ENCODE peak calls at places on chromosome 3, in nine cellular contexts. L, B, P, G, V, S, J, H and U are unnamed samples. For H3K27me3 and H3K4me1, the result is how much of the 10 kb centered on the place peaks cover.

GRCh38 chr3:142935963-142936362 is 27.5 kb downstream of the PAQR9 start:
- DNase-seq in B (no peak), P (no peak), S (no peak), J (no peak), V (no peak), L (no peak), G (no peak), H (no peak), U (no peak)

GRCh38 chr3:38139191-38139590 is 730 bp downstream of the MYD88 start:
- DNase-seq in L (no peak), G (no peak), S (no peak), H (no peak), V (peak), P (no peak), B (no peak), J (no peak), U (no peak)

GRCh38 chr3:127824151-127824825 is 2.0 kb upstream of the MGLL start:
- DNase-seq in P (no peak), V (no peak), J (no peak), S (no peak), L (no peak), B (no peak), G (no peak), H (no peak), U (no peak)

GRCh38 chr3:136070334-136070733 is 104.8 kb downstream of the PPP2R3A start:
- DNase-seq in G (no peak), V (no peak), S (no peak), P (peak), H (peak), L (peak), J (no peak), B (no peak), U (no peak)

GRCh38 chr3:89155811-89156210 is 48.4 kb downstream of the EPHA3 start:
- DNase-seq in P (no peak), G (no peak), V (no peak), H (no peak), J (no peak), L (no peak), S (no peak), B (no peak), U (no peak)

GRCh38 chr3:108031893-108032292 is 58.9 kb downstream of the CD47 start:
- DNase-seq in L (no peak), S (no peak), H (peak), P (no peak), V (no peak), B (no peak), J (no peak), G (no peak), U (no peak)

GRCh38 chr3:52193059-52193458 is 4.9 kb upstream of the ALAS1 start:
- DNase-seq in H (peak), J (peak), G (peak), P (no peak), S (no peak), L (peak), B (peak), V (no peak), U (no peak)

GRCh38 chr3:15271785-15272381 is 60.5 kb downstream of the SH3BP5 start:
- DNase-seq in J (peak), L (no peak), S (no peak), H (no peak), V (peak), P (no peak), B (no peak), G (peak), U (no peak)

GRCh38 chr3:75687323-75687722 is 23.2 kb downstream of the FRG2C start:
- DNase-seq in P (no peak), L (no peak), H (no peak), V (no peak), G (no peak), J (no peak), B (no peak), S (no peak), U (no peak)

GRCh38 chr3:14616606-14617507 is 34.7 kb upstream of the CCDC174 start:
- DNase-seq in L (no peak), G (no peak), V (no peak), B (no peak), P (peak), J (no peak), S (no peak), H (no peak), U (no peak)

GRCh38 chr3:42778644-42779043 is 5.6 kb upstream of the CCDC13 start:
- DNase-seq in G (no peak), L (peak), H (peak), V (no peak), S (no peak), J (no peak), P (no peak), B (no peak), U (no peak)

GRCh38 chr3:15572138-15572537 is 29.2 kb downstream of the HACL1 start:
- DNase-seq in L (no peak), G (no peak), J (no peak), H (no peak), P (no peak), S (no peak), V (no peak), B (no peak), U (no peak)

GRCh38 chr3:112123548-112123947 is 9.5 kb downstream of the GCSAM start:
- DNase-seq in L (no peak), P (no peak), B (no peak), J (no peak), H (no peak), V (no peak), G (no peak), S (no peak), U (no peak)

GRCh38 chr3:171994646-171995441 is 44.5 kb upstream of the FNDC3B start:
- DNase-seq in V (no peak), G (no peak), B (no peak), L (peak), S (no peak), P (peak), J (no peak), H (peak), U (no peak)

GRCh38 chr3:195106418-195106906 is 164.5 kb downstream of the XXYLT1 start:
- DNase-seq in V (peak), S (no peak), H (peak), P (peak), L (peak), B (peak), J (peak), G (peak), U (peak)

GRCh38 chr3:155046935-155047334 is 33.2 kb upstream of the MME start:
- DNase-seq in V (no peak), L (no peak), H (no peak), S (no peak), J (no peak), B (no peak), P (no peak), G (no peak), U (no peak)

GRCh38 chr3:52529376-52530333 is 4.0 kb downstream of the NT5DC2 start:
- DNase-seq in S (no peak), L (peak), P (no peak), B (no peak), V (no peak), H (peak), J (no peak), G (peak), U (peak)

GRCh38 chr3:106338582-106339219 is 469.9 kb upstream of the CBLB start:
- DNase-seq in V (no peak), G (no peak), S (no peak), B (no peak), H (no peak), J (no peak), P (no peak), L (no peak), U (no peak)

GRCh38 chr3:196654691-196655090 is 15.2 kb downstream of the NRROS start:
- DNase-seq in P (no peak), B (no peak), G (no peak), L (peak), J (no peak), S (no peak), V (no peak), H (no peak), U (no peak)

GRCh38 chr3:175075269-175075668 is 216.1 kb downstream of the NAALADL2 start:
- DNase-seq in V (no peak), L (peak), J (no peak), H (peak), P (no peak), B (no peak), G (no peak), S (no peak), U (no peak)

GRCh38 chr3:190258634-190259033 is 63.6 kb downstream of the CLDN1 start:
- DNase-seq in H (peak), G (no peak), V (no peak), P (no peak), S (no peak), J (no peak), L (no peak), B (no peak), U (no peak)

GRCh38 chr3:105613120-105613519 is 246.4 kb downstream of the ALCAM start:
- DNase-seq in P (no peak), H (no peak), J (no peak), V (no peak), S (no peak), G (no peak), L (no peak), B (no peak), U (no peak)

GRCh38 chr3:153624310-153625030 is 462.4 kb downstream of the RAP2B start:
- DNase-seq in S (no peak), L (no peak), B (no peak), H (no peak), V (no peak), G (no peak), P (no peak), J (no peak), U (no peak)
- H3K27me3 ChIP-seq in S (under half), L (under half), B (under half), H (under half), V (under half), G (under half), P (under half), J (under half), U (under half)

GRCh38 chr3:50172615-50173220 is 17.6 kb downstream of the SEMA3F start:
- DNase-seq in H (no peak), B (no peak), S (no peak), J (no peak), V (no peak), G (no peak), L (no peak), P (no peak), U (no peak)

GRCh38 chr3:50170689-50171088 is 15.6 kb downstream of the SEMA3F start:
- DNase-seq in G (no peak), B (peak), V (no peak), H (peak), P (no peak), L (peak), S (no peak), J (peak), U (no peak)

GRCh38 chr3:50169858-50170257 is 14.7 kb downstream of the SEMA3F start:
- DNase-seq in P (no peak), J (no peak), V (no peak), L (no peak), B (no peak), S (no peak), G (no peak), H (no peak), U (peak)

GRCh38 chr3:50173685-50174516 is 17.5 kb upstream of the GNAT1 start:
- DNase-seq in H (no peak), S (no peak), P (no peak), L (no peak), B (no peak), G (no peak), J (no peak), V (no peak), U (peak)

DNA sequence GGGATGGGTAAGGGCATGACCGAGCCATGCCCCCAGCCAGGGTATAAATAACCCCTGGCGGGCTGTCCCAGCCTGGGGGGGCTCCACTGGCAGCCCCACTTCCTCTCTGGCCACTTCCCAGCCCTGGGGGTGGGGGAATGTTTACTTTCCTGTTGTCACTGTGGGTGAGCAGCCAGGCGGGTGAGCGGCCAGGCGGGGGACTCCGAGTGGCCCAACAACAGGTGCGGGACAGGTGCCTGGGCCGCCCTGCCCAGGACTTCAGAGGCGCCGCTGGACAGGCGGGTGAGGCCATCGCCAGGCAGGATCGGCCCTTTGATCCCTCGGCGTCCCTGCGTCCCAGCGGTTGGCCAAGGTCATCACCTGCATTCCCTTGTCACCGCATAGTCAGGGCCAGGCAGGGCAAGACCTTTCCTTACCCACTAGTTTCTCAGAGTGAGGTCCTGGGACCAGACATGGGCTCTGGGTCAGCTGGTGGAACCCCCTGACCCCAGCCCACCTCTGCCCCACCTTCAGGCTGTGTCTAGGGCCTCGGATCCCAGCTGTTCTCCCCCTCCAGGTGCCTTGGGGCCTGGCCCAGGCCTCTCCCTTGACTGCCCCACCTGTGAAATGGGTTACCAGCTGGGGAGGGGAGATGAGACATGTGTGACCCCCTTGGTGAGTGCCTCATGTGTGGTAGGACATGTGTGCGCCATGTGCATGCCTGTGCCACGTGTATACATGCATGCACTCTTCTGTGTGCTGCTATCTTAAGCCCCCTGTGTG is 16.6 kb downstream of the SEMA3F start:
- DNase-seq in G (no peak), J (no peak), P (no peak), B (peak), S (no peak), H (no peak), V (peak), L (no peak), U (peak)
- H3K4me1 ChIP-seq in G (under half), J (under half), P (under half), B (half or more), S (under half), H (under half), V (under half), L (under half), U (under half)

GRCh38 chr3:198076722-198077308 is 116.8 kb downstream of the LMLN start:
- DNase-seq in S (no peak), P (no peak), L (no peak), B (no peak), J (no peak), H (no peak), G (no peak), V (no peak), U (no peak)

GRCh38 chr3:198080521-198081384 is 120.7 kb downstream of the LMLN start:
- DNase-seq in J (peak), B (peak), V (peak), G (peak), L (peak), H (peak), S (peak), P (peak), U (peak)

GRCh38 chr3:198079771-198080520 is 119.9 kb downstream of the LMLN start:
- DNase-seq in S (no peak), G (no peak), V (peak), B (no peak), P (no peak), J (peak), L (peak), H (peak), U (peak)

DNA sequence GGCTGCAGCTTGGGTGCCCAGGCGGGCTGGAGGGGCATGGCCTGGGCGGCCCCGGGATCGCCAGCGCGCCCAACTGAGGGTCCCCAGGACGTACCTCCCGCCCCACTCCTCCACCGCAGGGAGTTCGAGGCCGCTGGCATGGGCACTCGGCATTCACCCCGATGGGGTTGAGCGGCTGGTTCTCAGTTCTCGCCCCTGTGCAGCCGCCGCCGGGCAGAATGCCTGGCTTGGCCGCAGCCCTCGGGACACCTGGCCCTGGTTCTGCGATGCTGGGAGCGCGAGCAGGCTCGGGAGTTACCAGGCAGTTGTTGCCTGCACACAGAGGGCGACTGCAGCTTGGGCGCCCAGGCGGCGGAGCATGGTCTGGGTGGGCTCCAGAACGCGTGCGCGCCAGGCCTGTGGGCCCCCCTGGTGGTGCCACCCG is 121.4 kb downstream of the LMLN start:
- DNase-seq in S (no peak), L (no peak), J (peak), G (peak), V (no peak), B (peak), P (no peak), H (no peak), U (no peak)
- H3K27me3 ChIP-seq in S (half or more), L (under half), J (half or more), G (under half), V (under half), B (under half), P (under half), H (under half), U (half or more)

GRCh38 chr3:71251156-71251775 is 332.3 kb downstream of the FOXP1 start:
- DNase-seq in H (peak), G (no peak), P (peak), S (no peak), V (no peak), J (no peak), B (no peak), L (peak), U (no peak)

GRCh38 chr3:71253169-71253568 is 330.4 kb downstream of the FOXP1 start:
- DNase-seq in V (no peak), H (no peak), S (no peak), J (no peak), P (no peak), B (no peak), L (no peak), G (no peak), U (no peak)

GRCh38 chr3:71254251-71254650 is 329.3 kb downstream of the FOXP1 start:
- DNase-seq in J (no peak), S (no peak), V (no peak), G (no peak), H (peak), L (no peak), P (no peak), B (no peak), U (no peak)

GRCh38 chr3:71254658-71255057 is 328.9 kb downstream of the FOXP1 start:
- DNase-seq in P (no peak), J (no peak), H (peak), S (no peak), V (peak), G (no peak), B (no peak), L (peak), U (no peak)

GRCh38 chr3:71252466-71252865 is 331.1 kb downstream of the FOXP1 start:
- DNase-seq in G (no peak), S (no peak), L (no peak), V (no peak), H (no peak), J (no peak), B (no peak), P (no peak), U (peak)
- H3K4me1 ChIP-seq in G (under half), S (under half), L (under half), V (under half), H (under half), J (under half), B (under half), P (under half), U (under half)

DNA sequence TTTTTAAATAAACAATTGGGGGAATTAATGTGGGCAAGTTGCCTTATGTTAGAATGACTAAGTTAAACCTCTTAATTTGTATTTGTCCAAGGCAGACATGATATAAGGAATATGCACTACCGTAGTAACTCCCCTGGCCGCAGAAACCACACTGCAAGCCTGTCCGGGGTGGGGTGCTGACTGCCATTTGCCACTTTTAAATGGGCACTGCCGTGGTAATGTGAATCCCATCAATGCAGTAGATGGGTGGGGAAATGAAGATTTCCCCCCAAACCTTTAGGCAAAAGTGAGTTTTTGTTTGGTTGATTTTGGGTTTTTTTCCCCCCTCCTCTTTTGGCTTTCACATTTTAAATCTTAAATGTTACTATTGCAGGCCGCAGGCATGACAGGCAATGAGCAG is 54.2 kb upstream of the CCR4 start:
- DNase-seq in P (peak), H (no peak), G (no peak), L (peak), V (no peak), B (no peak), J (no peak), S (no peak), U (no peak)
- H3K27me3 ChIP-seq in P (under half), H (under half), G (under half), L (under half), V (under half), B (under half), J (under half), S (under half), U (under half)

GRCh38 chr3:64223809-64224570 is 1.3 kb downstream of the PRICKLE2 start:
- DNase-seq in G (no peak), V (no peak), J (no peak), P (peak), S (no peak), B (no peak), H (peak), L (peak), U (no peak)
- H3K4me1 ChIP-seq in G (half or more), V (under half), J (half or more), P (half or more), S (under half), B (under half), H (under half), L (under half), U (under half)